ENCODE peak calls at places on chromosomes 12 and 14, in eight cellular contexts. X, A, R, L, S, P, J and K are unnamed samples.

GRCh38 chr12:132951649-132952048 is 4.5 kb downstream of the ZNF605 start:
- DNase-seq in X (no peak), A (no peak), R (no peak), L (no peak), S (no peak), P (no peak), J (no peak), K (no peak)

GRCh38 chr12:95718001-95718400 is 72.6 kb downstream of the NTN4 start:
- DNase-seq in X (no peak), A (no peak), R (peak; percentile 73), L (no peak), S (no peak), P (no peak), J (no peak), K (no peak)

GRCh38 chr14:75234173-75234855 is 44.3 kb upstream of the FOS start:
- DNase-seq in X (no peak), A (no peak), R (peak; percentile 92), L (no peak), S (peak; percentile 94), P (no peak), J (peak; percentile 49), K (no peak)

GRCh38 chr14:99944241-99944651 is 121.0 kb upstream of the EVL start:
- DNase-seq in X (no peak), A (no peak), R (no peak), L (no peak), S (no peak), P (no peak), J (no peak), K (no peak)

GRCh38 chr12:4564819-4565218 is 2.8 kb downstream of the DYRK4 start:
- DNase-seq in X (no peak), A (peak; percentile 46), R (no peak), L (no peak), S (no peak), P (no peak), J (no peak), K (no peak)

GRCh38 chr12:124633269-124633953 is 66.0 kb upstream of the NCOR2 start:
- DNase-seq in X (no peak), A (no peak), R (no peak), L (no peak), S (no peak), P (no peak), J (no peak), K (no peak)

GRCh38 chr14:101020971-101021370 is 117.4 kb upstream of the RTL1 start:
- DNase-seq in X (no peak), A (no peak), R (no peak), L (no peak), S (no peak), P (no peak), J (no peak), K (peak; percentile 9)

GRCh38 chr14:68271996-68272395 is 452.4 kb downstream of the RAD51B start:
- DNase-seq in X (no peak), A (peak; percentile 71), R (no peak), L (no peak), S (no peak), P (no peak), J (no peak), K (no peak)

GRCh38 chr14:61280526-61281185 is 482 bp downstream of the TMEM30B start:
- DNase-seq in X (peak; percentile 74), A (peak; percentile 35), R (peak; percentile 86), L (peak; percentile 72), S (peak; percentile 38), P (peak; percentile 76), J (peak; percentile 51), K (peak; percentile 71)

GRCh38 chr14:71166434-71166833 is 259.2 kb downstream of the PCNX1 start:
- DNase-seq in X (no peak), A (peak; percentile 37), R (peak; percentile 64), L (no peak), S (peak; percentile 81), P (peak; percentile 55), J (peak; percentile 33), K (no peak)
- TF ChIP-seq CTCF in X (no peak), A (peak; percentile 22), R (peak; percentile 13), L (no peak), S (peak; percentile 93), P (peak; percentile 28), J (peak; percentile 93), K (no peak)

GRCh38 chr14:45940318-45940717 is 687.3 kb upstream of the MIS18BP1 start:
- DNase-seq in X (no peak), A (no peak), R (no peak), L (no peak), S (no peak), P (no peak), J (no peak), K (no peak)
- TF ChIP-seq CTCF in X (no peak), A (no peak), R (no peak), L (no peak), S (no peak), P (no peak), J (no peak), K (no peak)

DNA sequence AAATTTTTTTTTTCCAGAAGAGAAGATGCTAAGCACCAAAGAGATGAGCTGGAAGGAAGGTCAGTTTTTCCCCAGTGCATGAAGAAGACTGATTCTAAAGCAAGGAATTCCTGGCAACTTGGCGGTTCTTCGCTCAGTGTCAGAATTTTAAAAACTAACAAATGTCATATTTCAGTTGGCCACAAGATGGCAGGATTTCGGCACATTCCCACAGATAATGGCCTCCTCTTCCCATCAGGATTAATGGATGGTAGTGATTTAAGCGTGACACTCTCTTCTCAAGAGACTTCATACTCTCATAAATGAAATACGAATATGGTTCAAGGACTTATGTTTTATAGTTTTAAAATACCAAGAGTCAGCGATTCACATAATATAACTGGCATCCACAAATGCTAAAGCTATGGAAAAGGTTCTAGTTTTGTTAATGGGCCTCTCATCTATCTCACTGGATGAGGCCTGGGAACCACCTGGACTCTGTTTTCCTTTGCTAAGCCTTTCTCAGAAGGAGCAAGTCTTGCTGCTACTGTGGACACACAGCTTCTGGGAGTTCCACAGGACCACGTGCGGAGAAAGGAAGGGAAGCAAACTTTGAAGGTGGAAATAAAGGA is 46.1 kb upstream of the PTPRO start:
- DNase-seq in X (no peak), A (peak; percentile 22), R (peak; percentile 52), L (no peak), S (peak; percentile 45), P (peak; percentile 56), J (peak; percentile 36), K (no peak)
- TF ChIP-seq CTCF in X (peak; percentile 84), A (peak; percentile 58), R (peak; percentile 59), L (peak; percentile 75), S (peak; percentile 56), P (peak; percentile 95), J (peak; percentile 55), K (peak; percentile 66)

GRCh38 chr12:3357950-3358525 is 133.0 kb upstream of the PRMT8 start:
- DNase-seq in X (no peak), A (peak; percentile 9), R (no peak), L (no peak), S (no peak), P (no peak), J (no peak), K (no peak)
- TF ChIP-seq CTCF in X (no peak), A (no peak), R (no peak), L (no peak), S (no peak), P (no peak), J (no peak), K (no peak)